ENCODE peak calls at places on chromosome 18, in four cellular contexts. N, M, E and J are unnamed samples.

GRCh38 chr18:21826196-21826595 is 85.6 kb downstream of the MIB1 start:
- DNase-seq in N (peak; percentile 63), M (peak; percentile 1), E (no peak), J (no peak)

GRCh38 chr18:32910694-32911296 is 138.0 kb upstream of the KLHL14 start:
- DNase-seq in N (peak; percentile 31), M (no peak), E (no peak), J (no peak)

GRCh38 chr18:55269632-55270031 is 310.4 kb upstream of the CCDC68 start:
- DNase-seq in N (no peak), M (no peak), E (no peak), J (no peak)

GRCh38 chr18:35616664-35617423 is 35.3 kb downstream of the GALNT1 start:
- DNase-seq in N (peak; percentile 94), M (peak; percentile 92), E (no peak), J (peak; percentile 67)

GRCh38 chr18:22983175-22983574 is 50.0 kb downstream of the RBBP8 start:
- DNase-seq in N (peak; percentile 66), M (peak; percentile 24), E (no peak), J (no peak)

GRCh38 chr18:68181956-68182355 is 533.0 kb downstream of the TMX3 start:
- DNase-seq in N (no peak), M (no peak), E (no peak), J (no peak)

GRCh38 chr18:44568986-44569385 is 111.7 kb upstream of the SETBP1 start:
- DNase-seq in N (no peak), M (no peak), E (no peak), J (no peak)

GRCh38 chr18:76462326-76462694 is 32.7 kb downstream of the ZNF516 start:
- DNase-seq in N (no peak), M (no peak), E (no peak), J (no peak)

GRCh38 chr18:58135170-58135569 is 91.1 kb downstream of the NEDD4L start:
- DNase-seq in N (peak; percentile 95), M (peak; percentile 29), E (no peak), J (peak; percentile 18)

GRCh38 chr18:3041857-3042256 is 28.9 kb upstream of the LPIN2 start:
- DNase-seq in N (no peak), M (no peak), E (no peak), J (no peak)

GRCh38 chr18:57353940-57354461 is 1.6 kb downstream of the ST8SIA3 start:
- DNase-seq in N (peak; percentile 22), M (no peak), E (peak; percentile 83), J (peak; percentile 89)

GRCh38 chr18:72041313-72042032 is 502.7 kb downstream of the CBLN2 start:
- DNase-seq in N (no peak), M (no peak), E (no peak), J (no peak)

GRCh38 chr18:58163004-58163590 is 119.1 kb downstream of the NEDD4L start:
- DNase-seq in N (no peak), M (no peak), E (no peak), J (no peak)

GRCh38 chr18:8301427-8302172 is 307.6 kb upstream of the RAB12 start:
- DNase-seq in N (no peak), M (no peak), E (no peak), J (peak; percentile 29)

GRCh38 chr18:78994977-78995582 is 15.5 kb downstream of the SALL3 start:
- DNase-seq in N (no peak), M (no peak), E (no peak), J (peak; percentile 80)

GRCh38 chr18:74457043-74457742 is at the start of gene DIPK1C:
- DNase-seq in N (peak; percentile 2), M (no peak), E (no peak), J (no peak)

GRCh38 chr18:78607221-78607620 is 372.4 kb upstream of the SALL3 start:
- DNase-seq in N (no peak), M (no peak), E (no peak), J (no peak)

GRCh38 chr18:61435064-61435652 is 101.9 kb downstream of the CDH20 start:
- DNase-seq in N (no peak), M (peak; percentile 22), E (no peak), J (no peak)